ENCODE peak calls at places on chromosome 4, in ten cellular contexts. One of them, this sample, is unnamed. For H3K4me1, the result is how much of the 10 kb centered on the place peaks cover.

GRCh38 chr4:8272472-8273428 is 3.2 kb downstream of the HTRA3 start:
- DNase-seq in spleen: peak
- DNase-seq in tibial artery: no peak
- DNase-seq in pancreas: no peak
- DNase-seq in K562: no peak
- DNase-seq in upper lobe of right lung: no peak
- DNase-seq in endodermal cell: no peak
- DNase-seq in neural progenitor cell: no peak
- DNase-seq in SJSA1: no peak
- DNase-seq in effector memory CD4-positive, alpha-beta T cell: no peak
- DNase-seq in this sample: no peak

GRCh38 chr4:27662426-27662825 is 801.8 kb downstream of the STIM2 start:
- DNase-seq in spleen: no peak
- DNase-seq in tibial artery: no peak
- DNase-seq in pancreas: no peak
- DNase-seq in K562: no peak
- DNase-seq in upper lobe of right lung: no peak
- DNase-seq in endodermal cell: no peak
- DNase-seq in neural progenitor cell: peak
- DNase-seq in SJSA1: no peak
- DNase-seq in effector memory CD4-positive, alpha-beta T cell: no peak
- DNase-seq in this sample: no peak

GRCh38 chr4:151676301-151676700 is 84.5 kb downstream of the GATB start:
- DNase-seq in spleen: no peak
- DNase-seq in tibial artery: no peak
- DNase-seq in pancreas: no peak
- DNase-seq in K562: no peak
- DNase-seq in upper lobe of right lung: no peak
- DNase-seq in endodermal cell: no peak
- DNase-seq in neural progenitor cell: no peak
- DNase-seq in SJSA1: no peak
- DNase-seq in effector memory CD4-positive, alpha-beta T cell: no peak
- DNase-seq in this sample: no peak

GRCh38 chr4:34181891-34182290 is 2062.4 kb downstream of the ARAP2 start:
- DNase-seq in spleen: no peak
- DNase-seq in tibial artery: no peak
- DNase-seq in pancreas: no peak
- DNase-seq in K562: no peak
- DNase-seq in upper lobe of right lung: no peak
- DNase-seq in endodermal cell: no peak
- DNase-seq in neural progenitor cell: no peak
- DNase-seq in SJSA1: no peak
- DNase-seq in effector memory CD4-positive, alpha-beta T cell: no peak
- DNase-seq in this sample: no peak

GRCh38 chr4:150978738-150979575 is 36.1 kb downstream of the LRBA start:
- DNase-seq in spleen: no peak
- DNase-seq in tibial artery: no peak
- DNase-seq in pancreas: no peak
- DNase-seq in K562: no peak
- DNase-seq in upper lobe of right lung: no peak
- DNase-seq in endodermal cell: no peak
- DNase-seq in neural progenitor cell: no peak
- DNase-seq in SJSA1: no peak
- DNase-seq in effector memory CD4-positive, alpha-beta T cell: no peak
- DNase-seq in this sample: no peak

GRCh38 chr4:56958111-56958517 is 19.3 kb downstream of the NOA1 start:
- DNase-seq in spleen: no peak
- DNase-seq in tibial artery: peak
- DNase-seq in pancreas: peak
- DNase-seq in K562: no peak
- DNase-seq in upper lobe of right lung: no peak
- DNase-seq in endodermal cell: no peak
- DNase-seq in neural progenitor cell: no peak
- DNase-seq in SJSA1: peak
- DNase-seq in effector memory CD4-positive, alpha-beta T cell: no peak
- DNase-seq in this sample: no peak

GRCh38 chr4:145435646-145436045 is 46.0 kb upstream of the SMAD1 start:
- DNase-seq in spleen: no peak
- DNase-seq in tibial artery: no peak
- DNase-seq in pancreas: no peak
- DNase-seq in K562: no peak
- DNase-seq in upper lobe of right lung: no peak
- DNase-seq in endodermal cell: no peak
- DNase-seq in neural progenitor cell: no peak
- DNase-seq in SJSA1: no peak
- DNase-seq in effector memory CD4-positive, alpha-beta T cell: no peak
- DNase-seq in this sample: no peak

GRCh38 chr4:534101-534575 is 35.1 kb downstream of the PIGG start:
- DNase-seq in spleen: peak
- DNase-seq in tibial artery: no peak
- DNase-seq in pancreas: no peak
- DNase-seq in K562: no peak
- DNase-seq in upper lobe of right lung: no peak
- DNase-seq in endodermal cell: no peak
- DNase-seq in neural progenitor cell: no peak
- DNase-seq in SJSA1: no peak
- DNase-seq in effector memory CD4-positive, alpha-beta T cell: no peak
- DNase-seq in this sample: no peak

GRCh38 chr4:158895797-158896442 is 127.1 kb downstream of the FNIP2 start:
- DNase-seq in spleen: no peak
- DNase-seq in tibial artery: no peak
- DNase-seq in pancreas: no peak
- DNase-seq in K562: no peak
- DNase-seq in upper lobe of right lung: no peak
- DNase-seq in endodermal cell: peak
- DNase-seq in neural progenitor cell: peak
- DNase-seq in SJSA1: no peak
- DNase-seq in effector memory CD4-positive, alpha-beta T cell: no peak
- DNase-seq in this sample: no peak

GRCh38 chr4:142683503-142683902 is 162.6 kb downstream of the INPP4B start:
- DNase-seq in spleen: no peak
- DNase-seq in tibial artery: no peak
- DNase-seq in pancreas: no peak
- DNase-seq in K562: no peak
- DNase-seq in upper lobe of right lung: no peak
- DNase-seq in endodermal cell: no peak
- DNase-seq in neural progenitor cell: no peak
- DNase-seq in SJSA1: no peak
- DNase-seq in effector memory CD4-positive, alpha-beta T cell: no peak
- DNase-seq in this sample: no peak

GRCh38 chr4:74283614-74284013 is 24.7 kb upstream of the EPGN start:
- DNase-seq in spleen: no peak
- DNase-seq in tibial artery: no peak
- DNase-seq in pancreas: no peak
- DNase-seq in K562: no peak
- DNase-seq in upper lobe of right lung: no peak
- DNase-seq in endodermal cell: no peak
- DNase-seq in neural progenitor cell: no peak
- DNase-seq in SJSA1: peak
- DNase-seq in effector memory CD4-positive, alpha-beta T cell: no peak
- DNase-seq in this sample: peak

GRCh38 chr4:173506780-173507211 is 23.2 kb downstream of the HAND2 start:
- DNase-seq in spleen: no peak
- DNase-seq in tibial artery: no peak
- DNase-seq in pancreas: no peak
- DNase-seq in K562: no peak
- DNase-seq in upper lobe of right lung: no peak
- DNase-seq in endodermal cell: peak
- DNase-seq in neural progenitor cell: peak
- DNase-seq in SJSA1: no peak
- DNase-seq in effector memory CD4-positive, alpha-beta T cell: no peak
- DNase-seq in this sample: no peak

GRCh38 chr4:14168919-14169318 is 541.4 kb upstream of the BOD1L1 start:
- DNase-seq in spleen: no peak
- DNase-seq in tibial artery: peak
- DNase-seq in pancreas: peak
- DNase-seq in K562: no peak
- DNase-seq in upper lobe of right lung: no peak
- DNase-seq in endodermal cell: no peak
- DNase-seq in neural progenitor cell: no peak
- DNase-seq in SJSA1: no peak
- DNase-seq in effector memory CD4-positive, alpha-beta T cell: no peak
- DNase-seq in this sample: peak

GRCh38 chr4:9792381-9792780 is 10.9 kb downstream of the DRD5 start:
- DNase-seq in spleen: no peak
- DNase-seq in tibial artery: no peak
- DNase-seq in pancreas: no peak
- DNase-seq in K562: no peak
- DNase-seq in upper lobe of right lung: no peak
- DNase-seq in endodermal cell: no peak
- DNase-seq in neural progenitor cell: no peak
- DNase-seq in SJSA1: no peak
- DNase-seq in effector memory CD4-positive, alpha-beta T cell: no peak
- DNase-seq in this sample: no peak

GRCh38 chr4:73743825-73744602 is 3.6 kb downstream of the CXCL8 start:
- DNase-seq in spleen: no peak
- DNase-seq in tibial artery: no peak
- DNase-seq in pancreas: no peak
- DNase-seq in K562: no peak
- DNase-seq in upper lobe of right lung: no peak
- DNase-seq in endodermal cell: no peak
- DNase-seq in neural progenitor cell: no peak
- DNase-seq in SJSA1: no peak
- DNase-seq in effector memory CD4-positive, alpha-beta T cell: no peak
- DNase-seq in this sample: no peak

GRCh38 chr4:153748378-153748777 is 11.4 kb downstream of the RNF175 start:
- DNase-seq in spleen: no peak
- DNase-seq in tibial artery: peak
- DNase-seq in pancreas: no peak
- DNase-seq in K562: no peak
- DNase-seq in upper lobe of right lung: no peak
- DNase-seq in endodermal cell: peak
- DNase-seq in neural progenitor cell: no peak
- DNase-seq in SJSA1: no peak
- DNase-seq in effector memory CD4-positive, alpha-beta T cell: no peak
- DNase-seq in this sample: peak

GRCh38 chr4:173517781-173518371 is 12.2 kb downstream of the HAND2 start:
- DNase-seq in spleen: no peak
- DNase-seq in tibial artery: no peak
- DNase-seq in pancreas: no peak
- DNase-seq in K562: no peak
- DNase-seq in upper lobe of right lung: no peak
- DNase-seq in endodermal cell: peak
- DNase-seq in neural progenitor cell: peak
- DNase-seq in SJSA1: no peak
- DNase-seq in effector memory CD4-positive, alpha-beta T cell: no peak
- DNase-seq in this sample: no peak

GRCh38 chr4:171814545-171814944 is 1.3 kb downstream of the GALNTL6 start:
- DNase-seq in spleen: no peak
- DNase-seq in tibial artery: no peak
- DNase-seq in pancreas: no peak
- DNase-seq in K562: no peak
- DNase-seq in upper lobe of right lung: no peak
- DNase-seq in endodermal cell: peak
- DNase-seq in neural progenitor cell: peak
- DNase-seq in SJSA1: no peak
- DNase-seq in effector memory CD4-positive, alpha-beta T cell: no peak
- DNase-seq in this sample: no peak

GRCh38 chr4:174275101-174275500 is 8.4 kb downstream of the FBXO8 start:
- DNase-seq in spleen: no peak
- DNase-seq in tibial artery: no peak
- DNase-seq in pancreas: no peak
- DNase-seq in K562: no peak
- DNase-seq in upper lobe of right lung: no peak
- DNase-seq in endodermal cell: no peak
- DNase-seq in neural progenitor cell: no peak
- DNase-seq in SJSA1: no peak
- DNase-seq in effector memory CD4-positive, alpha-beta T cell: no peak
- DNase-seq in this sample: no peak

GRCh38 chr4:94415448-94415847 is 36.3 kb upstream of the PDLIM5 start:
- DNase-seq in spleen: no peak
- DNase-seq in tibial artery: no peak
- DNase-seq in pancreas: no peak
- DNase-seq in K562: no peak
- DNase-seq in upper lobe of right lung: no peak
- DNase-seq in endodermal cell: no peak
- DNase-seq in neural progenitor cell: no peak
- DNase-seq in SJSA1: no peak
- DNase-seq in effector memory CD4-positive, alpha-beta T cell: no peak
- DNase-seq in this sample: no peak
- H3K4me1 ChIP-seq in spleen: under half
- H3K4me1 ChIP-seq in tibial artery: under half
- H3K4me1 ChIP-seq in pancreas: under half
- H3K4me1 ChIP-seq in K562: under half
- H3K4me1 ChIP-seq in upper lobe of right lung: under half
- H3K4me1 ChIP-seq in endodermal cell: under half
- H3K4me1 ChIP-seq in neural progenitor cell: under half
- H3K4me1 ChIP-seq in SJSA1: under half
- H3K4me1 ChIP-seq in effector memory CD4-positive, alpha-beta T cell: under half
- H3K4me1 ChIP-seq in this sample: under half

GRCh38 chr4:75671802-75672421 is 1.3 kb downstream of the G3BP2 start:
- DNase-seq in spleen: no peak
- DNase-seq in tibial artery: no peak
- DNase-seq in pancreas: no peak
- DNase-seq in K562: no peak
- DNase-seq in upper lobe of right lung: no peak
- DNase-seq in endodermal cell: no peak
- DNase-seq in neural progenitor cell: no peak
- DNase-seq in SJSA1: no peak
- DNase-seq in effector memory CD4-positive, alpha-beta T cell: no peak
- DNase-seq in this sample: no peak
- H3K4me1 ChIP-seq in spleen: half or more
- H3K4me1 ChIP-seq in tibial artery: under half
- H3K4me1 ChIP-seq in pancreas: under half
- H3K4me1 ChIP-seq in K562: under half
- H3K4me1 ChIP-seq in upper lobe of right lung: under half
- H3K4me1 ChIP-seq in endodermal cell: under half
- H3K4me1 ChIP-seq in neural progenitor cell: under half
- H3K4me1 ChIP-seq in SJSA1: under half
- H3K4me1 ChIP-seq in effector memory CD4-positive, alpha-beta T cell: under half
- H3K4me1 ChIP-seq in this sample: under half

GRCh38 chr4:38412137-38412536 is 251.9 kb upstream of the KLF3 start:
- DNase-seq in spleen: no peak
- DNase-seq in tibial artery: no peak
- DNase-seq in pancreas: no peak
- DNase-seq in K562: no peak
- DNase-seq in upper lobe of right lung: no peak
- DNase-seq in endodermal cell: no peak
- DNase-seq in neural progenitor cell: no peak
- DNase-seq in SJSA1: no peak
- DNase-seq in effector memory CD4-positive, alpha-beta T cell: no peak
- DNase-seq in this sample: no peak
- H3K4me1 ChIP-seq in spleen: under half
- H3K4me1 ChIP-seq in tibial artery: under half
- H3K4me1 ChIP-seq in pancreas: under half
- H3K4me1 ChIP-seq in K562: under half
- H3K4me1 ChIP-seq in upper lobe of right lung: under half
- H3K4me1 ChIP-seq in endodermal cell: under half
- H3K4me1 ChIP-seq in neural progenitor cell: under half
- H3K4me1 ChIP-seq in SJSA1: under half
- H3K4me1 ChIP-seq in effector memory CD4-positive, alpha-beta T cell: under half
- H3K4me1 ChIP-seq in this sample: under half

DNA sequence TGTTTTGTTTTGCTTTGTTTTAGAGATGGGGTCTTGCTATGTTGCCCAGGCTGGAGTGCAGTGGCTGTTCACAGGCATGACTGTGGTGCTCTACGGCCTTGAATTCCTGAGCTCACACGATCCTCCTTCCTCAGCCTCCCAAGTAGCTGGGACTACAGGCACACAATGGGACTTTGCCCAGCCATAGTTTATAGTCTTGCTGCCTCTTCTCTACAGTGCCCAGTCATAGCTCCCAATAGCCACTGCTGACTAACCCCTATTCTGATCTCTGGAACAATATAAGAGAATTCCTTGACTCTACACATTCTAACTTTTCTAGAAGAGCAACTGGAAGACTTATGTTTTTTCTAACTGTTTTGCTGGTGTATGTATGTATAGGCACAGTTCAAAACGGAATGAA is 319.2 kb downstream of the PCDH7 start:
- DNase-seq in spleen: no peak
- DNase-seq in tibial artery: no peak
- DNase-seq in pancreas: no peak
- DNase-seq in K562: no peak
- DNase-seq in upper lobe of right lung: no peak
- DNase-seq in endodermal cell: no peak
- DNase-seq in neural progenitor cell: no peak
- DNase-seq in SJSA1: no peak
- DNase-seq in effector memory CD4-positive, alpha-beta T cell: no peak
- DNase-seq in this sample: no peak
- H3K4me1 ChIP-seq in spleen: under half
- H3K4me1 ChIP-seq in tibial artery: under half
- H3K4me1 ChIP-seq in pancreas: under half
- H3K4me1 ChIP-seq in K562: under half
- H3K4me1 ChIP-seq in upper lobe of right lung: under half
- H3K4me1 ChIP-seq in endodermal cell: under half
- H3K4me1 ChIP-seq in neural progenitor cell: under half
- H3K4me1 ChIP-seq in SJSA1: under half
- H3K4me1 ChIP-seq in effector memory CD4-positive, alpha-beta T cell: under half
- H3K4me1 ChIP-seq in this sample: under half